ENCODE peak calls at places on chromosomes 1 and 21, in ten cellular contexts. O is psoas muscle, I is right atrium auricular region, P is IMR-90, K is mammary epithelial cell, H is esophagus squamous epithelium, R is lung, S is heart right ventricle, Z is PC-9, B is endothelial cell of umbilical vein. U is an unnamed sample.

GRCh38 chr1:204319027-204319426 is 40.7 kb downstream of the PLEKHA6 start:
- DNase-seq in R (no peak), P (peak; percentile 21), H (no peak), S (no peak), Z (no peak), K (no peak), I (no peak), O (no peak), B (no peak), U (no peak)

GRCh38 chr1:59017501-59018231 is 233.8 kb upstream of the JUN start:
- DNase-seq in I (no peak), H (no peak), R (no peak), O (no peak), Z (no peak), P (peak; percentile 36), K (peak; percentile 28), S (no peak), B (no peak), U (no peak)

GRCh38 chr1:229410692-229411433 is 23.0 kb downstream of the ACTA1 start:
- DNase-seq in S (peak; percentile 68), R (peak; percentile 35), O (peak; percentile 81), Z (peak; percentile 31), B (no peak), K (peak; percentile 43), I (peak; percentile 71), P (peak; percentile 49), H (no peak), U (peak; percentile 85)

GRCh38 chr1:9249534-9250335 is 15.2 kb downstream of the H6PD start:
- DNase-seq in H (no peak), P (peak; percentile 44), K (no peak), B (peak; percentile 41), I (no peak), S (peak; percentile 70), O (peak; percentile 57), Z (no peak), R (peak; percentile 59), U (no peak)

GRCh38 chr21:31410763-31411278 is 66.8 kb upstream of the TIAM1 start:
- DNase-seq in R (no peak), O (no peak), K (no peak), P (no peak), Z (no peak), S (no peak), H (no peak), I (no peak), B (no peak), U (no peak)

GRCh38 chr1:89532866-89533265 is 8.2 kb downstream of the LRRC8B start:
- DNase-seq in B (no peak), R (no peak), I (no peak), P (no peak), Z (no peak), O (no peak), K (no peak), S (no peak), H (no peak), U (no peak)

GRCh38 chr1:84619383-84620093 is 45.3 kb upstream of the CTBS start:
- DNase-seq in R (no peak), Z (no peak), S (no peak), K (peak; percentile 88), P (peak; percentile 81), I (no peak), H (no peak), O (no peak), B (peak; percentile 87), U (no peak)

GRCh38 chr1:10267946-10268345 is 57.6 kb downstream of the KIF1B start:
- DNase-seq in P (no peak), K (no peak), H (no peak), I (no peak), B (no peak), O (no peak), R (no peak), Z (no peak), S (no peak), U (no peak)

GRCh38 chr1:196160066-196160795 is 448.0 kb downstream of the KCNT2 start:
- DNase-seq in S (no peak), K (peak; percentile 92), I (no peak), Z (no peak), B (no peak), H (no peak), O (no peak), R (no peak), P (peak; percentile 82), U (no peak)

GRCh38 chr1:243526180-243526579 is 270.3 kb downstream of the SDCCAG8 start:
- DNase-seq in S (no peak), P (no peak), Z (no peak), K (no peak), I (no peak), B (no peak), R (no peak), H (no peak), O (no peak), U (no peak)

GRCh38 chr1:8604041-8604942 is 213.1 kb downstream of the RERE start:
- DNase-seq in P (no peak), R (no peak), Z (no peak), K (no peak), B (no peak), S (no peak), I (no peak), O (no peak), H (no peak), U (no peak)

GRCh38 chr1:84871181-84871580 is 21.8 kb downstream of the LPAR3 start:
- DNase-seq in O (no peak), P (no peak), B (no peak), K (no peak), R (no peak), I (no peak), Z (no peak), S (no peak), H (no peak), U (no peak)

GRCh38 chr1:93617670-93618488 is 63.8 kb downstream of the BCAR3 start:
- DNase-seq in P (no peak), R (no peak), Z (peak; percentile 31), I (no peak), S (no peak), H (no peak), K (no peak), B (no peak), O (no peak), U (no peak)

GRCh38 chr1:239884776-239885175 is 206.9 kb upstream of the FMN2 start:
- DNase-seq in R (no peak), S (no peak), O (no peak), B (no peak), I (no peak), H (no peak), P (no peak), K (no peak), Z (no peak), U (no peak)

DNA sequence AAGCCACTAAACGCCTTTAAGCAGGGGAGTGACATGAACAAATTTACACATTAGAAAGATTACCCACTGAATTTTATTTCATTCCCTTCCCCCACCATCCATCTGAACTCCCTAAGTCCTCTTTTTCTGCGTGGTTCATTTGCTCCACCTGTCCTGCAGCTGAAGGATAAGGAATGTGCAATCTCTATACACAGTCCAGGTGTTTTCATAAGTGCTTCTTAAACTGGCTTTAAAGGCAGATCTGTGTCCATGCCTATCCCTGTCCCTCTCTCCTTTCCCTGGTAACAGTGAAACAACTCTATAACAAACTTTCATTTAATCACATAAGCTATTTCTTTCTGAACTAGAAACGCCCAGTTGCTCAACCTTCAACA is 8.5 kb downstream of the GSTM3 start:
- DNase-seq in S (no peak), H (no peak), R (no peak), O (no peak), I (no peak), K (no peak), B (no peak), P (no peak), Z (no peak), U (no peak)
- H3K27ac ChIP-seq in S (no peak overlapping the region), H (no peak overlapping the region), R (no peak overlapping the region), O (no peak overlapping the region), I (no peak overlapping the region), K (no peak overlapping the region), B (no peak overlapping the region), P (no peak overlapping the region), Z (no peak overlapping the region), U (no peak overlapping the region)

DNA sequence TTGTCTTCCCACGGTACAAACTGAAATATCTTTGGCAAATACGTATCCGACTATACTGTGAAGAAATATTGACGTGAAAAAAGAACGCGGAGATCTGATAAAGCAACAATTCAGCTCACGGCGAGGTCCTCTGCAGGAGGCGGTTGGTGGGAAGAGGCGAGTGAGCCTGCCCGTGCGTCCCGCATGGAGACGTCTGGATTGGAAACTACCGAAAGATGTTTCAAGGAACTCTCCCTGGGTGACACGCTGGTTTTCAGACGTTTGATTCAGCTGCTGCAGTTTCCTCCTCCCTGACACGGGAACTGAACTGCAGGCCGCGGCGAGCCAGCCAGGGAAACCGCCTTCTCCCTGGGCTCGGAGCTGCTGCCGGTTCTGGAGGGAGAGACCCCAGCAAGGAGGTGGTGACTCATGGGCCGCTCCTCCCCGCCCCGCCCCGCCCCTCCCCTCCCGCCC is 390 bp upstream of the COL6A1 start:
- DNase-seq in R (peak; percentile 70), P (peak; percentile 88), Z (peak; percentile 66), B (peak; percentile 83), K (peak; percentile 70), O (peak; percentile 84), I (peak; percentile 92), H (no peak), S (peak; percentile 85), U (peak; percentile 94)
- H3K27ac ChIP-seq in R (peak overlapping the region; percentile 82), P (peak overlapping the region; percentile 73), Z (peak overlapping the region; percentile 14), B (peak overlapping the region; percentile 28), K (no peak overlapping the region), O (peak overlapping the region; percentile 66), I (peak overlapping the region; percentile 90), H (peak overlapping the region; percentile 84), S (peak overlapping the region; percentile 85), U (peak overlapping the region; percentile 90)

DNA sequence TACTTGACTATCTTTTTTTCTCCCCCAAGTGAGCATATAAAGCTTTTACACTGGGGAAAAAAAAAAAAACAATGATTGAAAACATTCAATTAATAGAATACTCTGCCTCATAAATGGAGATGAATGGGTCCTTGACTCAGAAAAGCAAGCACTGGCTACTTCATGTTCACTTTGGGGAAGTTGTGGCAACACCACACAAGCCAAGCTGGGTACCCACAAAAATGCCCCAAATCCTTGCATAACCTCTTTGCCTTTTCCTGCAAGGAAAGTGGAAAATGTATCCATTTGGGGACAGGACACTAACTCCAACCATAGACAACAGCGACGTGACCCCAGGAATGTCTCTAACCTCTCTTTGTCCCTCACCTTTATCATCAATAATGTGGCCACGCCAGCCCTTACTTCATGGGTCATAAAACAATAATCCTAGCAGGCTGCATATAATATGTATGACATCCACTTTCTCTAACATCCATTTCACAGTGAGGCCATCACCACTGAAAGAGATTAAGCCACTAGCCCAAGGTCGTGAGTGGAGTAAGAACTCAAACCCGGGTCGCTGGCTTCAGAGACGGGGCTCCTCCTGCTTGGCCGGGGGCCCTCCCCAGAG is 2.3 kb downstream of the ECE1 start:
- DNase-seq in K (no peak), B (no peak), P (no peak), O (no peak), I (no peak), S (no peak), Z (no peak), R (no peak), H (no peak), U (no peak)
- H3K27ac ChIP-seq in K (no peak overlapping the region), B (no peak overlapping the region), P (no peak overlapping the region), O (no peak overlapping the region), I (peak overlapping the region; percentile 82), S (peak overlapping the region; percentile 87), Z (no peak overlapping the region), R (no peak overlapping the region), H (peak overlapping the region; percentile 90), U (no peak overlapping the region)

DNA sequence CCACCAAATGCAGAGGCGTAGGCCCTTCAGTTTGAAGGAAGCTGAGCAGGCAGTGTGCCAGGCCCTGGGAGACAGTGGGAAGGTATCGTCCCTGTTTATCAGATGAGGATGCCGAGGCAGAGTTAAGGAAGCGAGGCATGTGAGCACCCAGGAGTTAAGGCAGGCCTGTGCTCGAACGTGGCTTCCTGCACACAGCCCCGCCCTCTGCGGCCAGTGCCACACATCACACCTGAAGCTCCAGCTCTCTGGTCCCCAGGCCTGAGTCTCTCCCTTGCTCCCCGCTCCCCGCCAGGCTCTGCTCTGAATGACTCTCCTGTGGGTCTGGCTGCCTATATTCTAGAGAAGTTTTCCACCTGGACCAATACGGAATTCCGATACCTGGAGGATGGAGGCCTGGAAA is 32.1 kb downstream of the EPHX1 start:
- DNase-seq in Z (no peak), H (no peak), P (no peak), K (no peak), B (no peak), S (no peak), O (no peak), I (no peak), R (no peak), U (no peak)
- H3K27ac ChIP-seq in Z (no peak overlapping the region), H (no peak overlapping the region), P (no peak overlapping the region), K (no peak overlapping the region), B (no peak overlapping the region), S (no peak overlapping the region), O (no peak overlapping the region), I (no peak overlapping the region), R (no peak overlapping the region), U (no peak overlapping the region)